ENCODE peak calls at places on chromosomes 3 and 15, in four cellular contexts. One of them, this sample, is unnamed.
A peak's percentile ranks its signal among the peaks of the same experiment; 100 is the strongest.

GRCh38 chr15:55168350-55168974 is 28.3 kb downstream of the RSL24D1 start:
- DNase-seq in A549: peak; percentile 88
- DNase-seq in WTC11: peak; percentile 80
- DNase-seq in K562: peak; percentile 72
- DNase-seq in this sample: peak; percentile 83

GRCh38 chr3:2896281-2896967 is 213.8 kb downstream of the IL5RA start:
- DNase-seq in WTC11: no peak
- DNase-seq in A549: no peak
- DNase-seq in K562: no peak
- DNase-seq in this sample: no peak

GRCh38 chr3:76310059-76310458 is 524.7 kb upstream of the ZNF717 start:
- DNase-seq in K562: no peak
- DNase-seq in A549: no peak
- DNase-seq in WTC11: no peak
- DNase-seq in this sample: no peak

GRCh38 chr3:111936191-111936841 is 42.5 kb upstream of the ABHD10 start:
- DNase-seq in K562: no peak
- DNase-seq in WTC11: no peak
- DNase-seq in A549: peak; percentile 48
- DNase-seq in this sample: no peak

GRCh38 chr3:186807231-186807630 is 949 bp upstream of the RFC4 start:
- DNase-seq in K562: no peak
- DNase-seq in A549: no peak
- DNase-seq in WTC11: no peak
- DNase-seq in this sample: no peak

GRCh38 chr15:93109370-93110105 is 20.5 kb upstream of the RGMA start:
- DNase-seq in A549: no peak
- DNase-seq in K562: no peak
- DNase-seq in WTC11: peak; percentile 57
- DNase-seq in this sample: no peak

GRCh38 chr15:36585774-36586173 is 6.3 kb downstream of the CDIN1 start:
- DNase-seq in K562: no peak
- DNase-seq in A549: no peak
- DNase-seq in WTC11: no peak
- DNase-seq in this sample: no peak

GRCh38 chr15:53246404-53246803 is 456.3 kb upstream of the ONECUT1 start:
- DNase-seq in WTC11: no peak
- DNase-seq in A549: no peak
- DNase-seq in K562: no peak
- DNase-seq in this sample: no peak

GRCh38 chr3:177201707-177202397 is 4.6 kb upstream of the TBL1XR1 start:
- DNase-seq in A549: no peak
- DNase-seq in WTC11: no peak
- DNase-seq in K562: no peak
- DNase-seq in this sample: no peak

GRCh38 chr3:186839874-186840641 is 2.5 kb upstream of the ADIPOQ start:
- DNase-seq in A549: no peak
- DNase-seq in K562: no peak
- DNase-seq in WTC11: no peak
- DNase-seq in this sample: no peak

GRCh38 chr3:161558256-161558655 is 61.6 kb downstream of the OTOL1 start:
- DNase-seq in A549: no peak
- DNase-seq in K562: no peak
- DNase-seq in WTC11: no peak
- DNase-seq in this sample: no peak

GRCh38 chr3:147361671-147362420 is 44.5 kb downstream of the ZIC4 start:
- DNase-seq in WTC11: peak; percentile 96
- DNase-seq in K562: peak; percentile 71
- DNase-seq in A549: peak; percentile 27
- DNase-seq in this sample: peak; percentile 23

GRCh38 chr15:66630801-66631351 is 65.1 kb upstream of the LCTL start:
- DNase-seq in A549: no peak
- DNase-seq in K562: peak; percentile 72
- DNase-seq in WTC11: no peak
- DNase-seq in this sample: no peak

DNA sequence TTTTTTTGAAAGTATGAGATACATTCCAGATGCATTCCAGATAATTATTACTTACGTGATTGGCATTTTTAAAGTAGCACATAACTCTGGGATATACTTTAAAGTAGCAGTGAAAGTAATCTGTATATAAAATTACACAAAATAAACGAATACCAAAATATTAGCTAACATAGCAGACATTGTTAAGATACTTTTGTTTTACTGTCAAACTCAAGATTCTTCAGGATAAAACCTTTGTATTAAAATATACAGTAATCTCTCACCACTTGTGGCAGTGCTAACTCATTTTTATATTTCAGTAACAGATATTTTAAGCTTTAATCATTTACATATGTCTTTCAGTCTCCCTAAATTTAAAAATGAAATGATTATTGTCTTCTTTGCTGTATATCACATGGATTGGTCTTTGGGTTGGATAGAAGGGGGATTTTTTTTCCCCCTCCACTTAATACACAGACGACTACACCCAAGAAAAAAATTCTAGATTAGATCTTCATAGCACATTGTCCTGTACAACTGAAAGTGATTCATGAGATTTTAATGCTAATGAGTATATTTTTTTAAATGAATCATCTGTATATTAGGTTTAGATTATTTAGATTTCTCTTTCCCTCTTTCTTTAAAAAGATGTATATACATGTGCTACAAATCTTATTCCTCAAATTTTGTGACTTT is 24.6 kb upstream of the EBLN2 start:
- DNase-seq in A549: no peak
- DNase-seq in WTC11: no peak
- DNase-seq in K562: no peak
- DNase-seq in this sample: no peak
- TF ChIP-seq NR3C1 in A549: no peak
- TF ChIP-seq NR3C1 in WTC11: no peak
- TF ChIP-seq NR3C1 in K562: no peak
- TF ChIP-seq NR3C1 in this sample: no peak

GRCh38 chr3:175288616-175289015 is 429.5 kb downstream of the NAALADL2 start:
- DNase-seq in A549: no peak
- DNase-seq in WTC11: no peak
- DNase-seq in K562: no peak
- DNase-seq in this sample: no peak
- TF ChIP-seq NR3C1 in A549: no peak
- TF ChIP-seq NR3C1 in WTC11: no peak
- TF ChIP-seq NR3C1 in K562: no peak
- TF ChIP-seq NR3C1 in this sample: no peak

DNA sequence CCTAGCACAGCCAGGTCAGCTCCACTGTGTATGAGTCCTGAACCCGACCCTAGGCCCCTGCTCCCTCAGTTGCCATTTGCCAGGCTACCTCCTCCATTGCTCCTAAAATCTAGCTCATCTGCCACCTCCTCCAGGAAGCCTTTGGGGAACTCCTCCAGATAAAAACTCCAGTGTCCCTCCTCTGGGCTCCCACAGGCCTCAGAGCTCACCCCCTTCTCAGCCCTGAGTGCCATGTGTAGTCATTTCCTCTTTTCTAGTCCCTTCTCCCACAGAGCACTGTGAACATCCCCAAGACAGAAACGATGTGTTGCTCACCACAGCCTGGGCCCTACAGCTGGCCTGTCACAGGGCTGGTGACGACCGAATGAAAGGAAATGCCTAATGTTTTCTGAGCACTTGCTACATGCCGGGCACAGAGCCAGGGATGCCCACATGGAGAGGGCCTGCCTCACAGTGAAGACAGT is 61.0 kb downstream of the IQSEC1 start:
- DNase-seq in K562: no peak
- DNase-seq in A549: no peak
- DNase-seq in WTC11: no peak
- DNase-seq in this sample: no peak
- TF ChIP-seq NR3C1 in K562: no peak
- TF ChIP-seq NR3C1 in A549: no peak
- TF ChIP-seq NR3C1 in WTC11: no peak
- TF ChIP-seq NR3C1 in this sample: no peak

GRCh38 chr15:73892446-73893226 is 19.3 kb downstream of the TBC1D21 start:
- DNase-seq in WTC11: no peak
- DNase-seq in A549: no peak
- DNase-seq in K562: no peak
- DNase-seq in this sample: no peak
- TF ChIP-seq NR3C1 in WTC11: no peak
- TF ChIP-seq NR3C1 in A549: no peak
- TF ChIP-seq NR3C1 in K562: no peak
- TF ChIP-seq NR3C1 in this sample: no peak

GRCh38 chr3:47855461-47856383 is 52.8 kb downstream of the DHX30 start:
- DNase-seq in K562: no peak
- DNase-seq in A549: no peak
- DNase-seq in WTC11: no peak
- DNase-seq in this sample: no peak

GRCh38 chr3:47857151-47857550 is 54.2 kb downstream of the DHX30 start:
- DNase-seq in K562: no peak
- DNase-seq in A549: no peak
- DNase-seq in WTC11: no peak
- DNase-seq in this sample: no peak

GRCh38 chr3:47854720-47855455 is 52.0 kb downstream of the DHX30 start:
- DNase-seq in A549: no peak
- DNase-seq in K562: no peak
- DNase-seq in WTC11: no peak
- DNase-seq in this sample: no peak

GRCh38 chr3:47854267-47854666 is 51.3 kb downstream of the DHX30 start:
- DNase-seq in A549: no peak
- DNase-seq in WTC11: no peak
- DNase-seq in K562: no peak
- DNase-seq in this sample: no peak

DNA sequence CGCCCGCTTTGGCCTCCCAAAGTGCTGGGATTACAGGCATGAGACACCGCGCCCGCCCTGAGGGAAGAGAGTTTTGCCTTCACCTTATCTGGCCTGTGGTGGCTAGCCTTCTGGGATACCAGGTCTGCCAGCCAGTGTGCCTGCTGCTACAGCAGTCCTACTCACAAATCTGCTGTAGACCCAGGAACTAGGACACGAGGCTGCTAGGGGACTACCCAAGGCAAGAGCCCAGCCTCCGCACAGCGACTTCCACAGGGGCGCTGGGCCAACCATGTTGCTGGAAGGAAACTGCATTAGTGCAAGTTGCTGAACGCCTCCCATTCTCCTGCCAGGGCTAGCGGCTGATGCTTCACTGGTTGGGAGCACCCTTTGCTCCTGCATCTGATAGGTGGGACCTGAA is 53.7 kb downstream of the DHX30 start:
- DNase-seq in A549: no peak
- DNase-seq in K562: no peak
- DNase-seq in WTC11: no peak
- DNase-seq in this sample: no peak
- TF ChIP-seq NR3C1 in A549: no peak
- TF ChIP-seq NR3C1 in K562: no peak
- TF ChIP-seq NR3C1 in WTC11: no peak
- TF ChIP-seq NR3C1 in this sample: no peak

DNA sequence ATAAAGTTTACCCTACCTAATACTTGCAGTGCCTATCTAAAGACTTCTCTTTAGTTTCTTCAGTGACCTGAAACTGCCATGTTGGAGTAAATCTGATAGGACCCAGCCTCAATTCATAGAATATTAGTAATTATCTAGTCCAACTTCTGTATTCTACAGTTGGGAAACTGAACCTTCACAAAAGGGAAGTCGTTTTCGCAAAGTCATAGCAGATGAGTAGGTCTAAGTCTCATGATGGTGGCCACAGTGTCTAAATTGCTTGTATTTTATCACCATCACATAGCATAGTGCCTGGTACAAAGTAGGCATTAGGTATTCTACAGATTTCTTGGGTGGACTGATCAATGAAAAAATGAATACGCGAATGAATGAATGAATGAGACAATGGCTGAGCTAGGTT is 8.4 kb downstream of the GMNC start:
- DNase-seq in K562: no peak
- DNase-seq in A549: no peak
- DNase-seq in WTC11: no peak
- DNase-seq in this sample: no peak
- TF ChIP-seq NR3C1 in K562: no peak
- TF ChIP-seq NR3C1 in A549: no peak
- TF ChIP-seq NR3C1 in WTC11: no peak
- TF ChIP-seq NR3C1 in this sample: no peak

GRCh38 chr3:66808891-66809578 is 189.1 kb upstream of the KBTBD8 start:
- DNase-seq in WTC11: no peak
- DNase-seq in A549: no peak
- DNase-seq in K562: no peak
- DNase-seq in this sample: peak; percentile 79
- TF ChIP-seq NR3C1 in WTC11: no peak
- TF ChIP-seq NR3C1 in A549: no peak
- TF ChIP-seq NR3C1 in K562: no peak
- TF ChIP-seq NR3C1 in this sample: no peak

GRCh38 chr3:150054635-150055034 is 83.9 kb upstream of the PFN2 start:
- DNase-seq in WTC11: no peak
- DNase-seq in K562: no peak
- DNase-seq in A549: no peak
- DNase-seq in this sample: no peak

GRCh38 chr3:150050510-150050909 is 79.8 kb upstream of the PFN2 start:
- DNase-seq in A549: no peak
- DNase-seq in K562: peak; percentile 47
- DNase-seq in WTC11: no peak
- DNase-seq in this sample: no peak

DNA sequence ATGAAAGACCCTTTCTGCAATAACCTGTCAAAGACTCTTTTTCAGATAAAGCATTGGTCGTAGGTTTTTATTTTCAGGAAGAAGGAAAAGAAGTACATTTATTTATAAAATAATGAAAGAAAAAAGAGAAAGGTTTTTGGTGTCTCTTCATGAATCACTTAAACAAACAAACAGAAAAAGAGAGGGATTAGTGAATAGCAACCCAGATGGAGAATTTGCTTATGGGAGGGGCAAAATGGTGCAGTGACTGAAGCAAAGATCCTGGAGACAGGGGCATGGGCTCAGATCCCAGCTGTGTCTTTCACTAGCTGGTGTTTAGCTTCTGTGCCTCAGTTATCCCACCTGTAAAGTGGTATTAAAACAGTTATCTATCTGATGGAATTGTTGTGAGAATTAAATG is 78.6 kb upstream of the PFN2 start:
- DNase-seq in K562: no peak
- DNase-seq in WTC11: no peak
- DNase-seq in A549: no peak
- DNase-seq in this sample: no peak
- TF ChIP-seq NR3C1 in K562: no peak
- TF ChIP-seq NR3C1 in WTC11: no peak
- TF ChIP-seq NR3C1 in A549: no peak
- TF ChIP-seq NR3C1 in this sample: no peak

GRCh38 chr3:28586325-28586724 is 237.7 kb upstream of the AZI2 start:
- DNase-seq in K562: no peak
- DNase-seq in WTC11: no peak
- DNase-seq in A549: no peak
- DNase-seq in this sample: no peak
- TF ChIP-seq NR3C1 in K562: no peak
- TF ChIP-seq NR3C1 in WTC11: no peak
- TF ChIP-seq NR3C1 in A549: no peak
- TF ChIP-seq NR3C1 in this sample: no peak

This sample was measured in HepG2.